ENCODE peak calls at places on chromosomes 13 and 19, in nine cellular contexts. A is upper lobe of right lung, P is adrenal gland, Y is BE2C, Q is gastrocnemius medialis, E is prostate gland, T is ascending aorta, O is tibial artery, N is K562. C is an unnamed sample.

GRCh38 chr13:71618154-71618553 is 248.8 kb downstream of the DACH1 start:
- DNase-seq in P (no peak), O (no peak), A (no peak), N (no peak), E (no peak), Y (no peak), Q (no peak), T (no peak), C (no peak)

GRCh38 chr19:8030906-8031305 is 21.7 kb upstream of the CCL25 start:
- DNase-seq in E (no peak), Q (no peak), N (no peak), Y (no peak), P (no peak), A (no peak), T (no peak), O (no peak), C (no peak)

GRCh38 chr13:43195551-43195950 is 172.2 kb downstream of the DNAJC15 start:
- DNase-seq in Q (no peak), N (no peak), T (no peak), Y (no peak), P (no peak), A (no peak), O (no peak), E (no peak), C (no peak)

GRCh38 chr19:9507285-9507684 is 8.9 kb upstream of the ZNF560 start:
- DNase-seq in E (no peak), P (no peak), N (no peak), Y (no peak), A (no peak), O (no peak), T (no peak), Q (no peak), C (no peak)

GRCh38 chr13:51112771-51113170 is 1.7 kb upstream of the C13orf42 start:
- DNase-seq in P (no peak), Y (no peak), N (no peak), T (no peak), A (no peak), O (no peak), E (no peak), Q (no peak), C (no peak)

GRCh38 chr13:75091185-75091584 is 390.8 kb downstream of the TBC1D4 start:
- DNase-seq in P (no peak), E (no peak), N (no peak), Y (no peak), A (no peak), T (no peak), O (no peak), Q (no peak), C (no peak)

GRCh38 chr13:100210966-100211710 is 122.2 kb downstream of the PCCA start:
- DNase-seq in O (no peak), A (no peak), E (no peak), T (no peak), N (no peak), Y (no peak), Q (no peak), P (no peak), C (no peak)

GRCh38 chr13:74129500-74130144 is 4.6 kb downstream of the KLF12 start:
- DNase-seq in E (no peak), Y (no peak), P (no peak), T (no peak), A (no peak), O (no peak), N (peak; percentile 5), Q (no peak), C (no peak)

GRCh38 chr19:10334340-10335148 is 1.2 kb upstream of the RAVER1 start:
- DNase-seq in N (peak; percentile 91), O (peak; percentile 96), A (peak; percentile 97), T (peak; percentile 98), Y (peak; percentile 96), P (peak; percentile 97), E (peak; percentile 94), Q (peak; percentile 93), C (peak; percentile 95)

GRCh38 chr19:1598777-1599459 is 6.3 kb upstream of the MBD3 start:
- DNase-seq in A (no peak), N (no peak), P (no peak), O (no peak), Y (no peak), T (no peak), E (no peak), Q (no peak), C (peak; percentile 41)

GRCh38 chr19:839146-839872 is 1.5 kb upstream of the PRTN3 start:
- DNase-seq in P (no peak), E (no peak), N (no peak), Q (no peak), T (no peak), Y (no peak), O (no peak), A (no peak), C (no peak)

GRCh38 chr13:102582256-102582655 is 14.5 kb upstream of the TPP2 start:
- DNase-seq in E (no peak), T (no peak), O (no peak), Y (no peak), P (no peak), N (no peak), A (no peak), Q (no peak), C (no peak)

GRCh38 chr13:32284927-32285632 is 30.1 kb downstream of the ZAR1L start:
- DNase-seq in A (no peak), Q (no peak), N (no peak), P (peak; percentile 28), E (peak; percentile 61), T (peak; percentile 75), Y (no peak), O (no peak), C (no peak)

GRCh38 chr13:95275322-95276118 is 25.7 kb downstream of the ABCC4 start:
- DNase-seq in O (no peak), P (no peak), E (no peak), A (no peak), T (no peak), Y (no peak), N (no peak), Q (no peak), C (no peak)

GRCh38 chr13:32116210-32116609 is 84.6 kb downstream of the FRY start:
- DNase-seq in A (no peak), O (no peak), N (no peak), E (no peak), Q (no peak), P (no peak), T (no peak), Y (no peak), C (no peak)

GRCh38 chr13:107271226-107271625 is 703.3 kb upstream of the ARGLU1 start:
- DNase-seq in P (no peak), N (no peak), O (no peak), Q (no peak), T (no peak), E (no peak), A (no peak), Y (peak; percentile 59), C (no peak)

GRCh38 chr13:77460195-77460594 is 75.3 kb upstream of the SCEL start:
- DNase-seq in N (no peak), O (peak; percentile 78), T (peak; percentile 77), Q (no peak), Y (no peak), A (peak; percentile 65), E (peak; percentile 67), P (peak; percentile 22), C (no peak)

GRCh38 chr13:77466757-77467156 is 68.7 kb upstream of the SCEL start:
- DNase-seq in N (no peak), A (no peak), O (no peak), T (no peak), E (no peak), P (no peak), Y (no peak), Q (no peak), C (no peak)

GRCh38 chr13:77470986-77471385 is 64.5 kb upstream of the SCEL start:
- DNase-seq in T (no peak), E (no peak), O (no peak), N (no peak), A (no peak), P (no peak), Y (no peak), Q (no peak), C (no peak)

GRCh38 chr13:77465595-77466195 is 69.8 kb upstream of the SCEL start:
- DNase-seq in Y (no peak), Q (no peak), P (no peak), T (no peak), A (no peak), E (no peak), N (no peak), O (no peak), C (no peak)
- H3K4me1 ChIP-seq in Y (no peaks in the 10 kb centered on the region), Q (no peaks in the 10 kb centered on the region), P (no peaks in the 10 kb centered on the region), T (peaks cover 3% of the 10 kb centered on the region), A (no peaks in the 10 kb centered on the region), E (no peaks in the 10 kb centered on the region), N (no peaks in the 10 kb centered on the region), O (no peaks in the 10 kb centered on the region), C (no peaks in the 10 kb centered on the region)

GRCh38 chr19:13334801-13335481 is 171.3 kb downstream of the CACNA1A start:
- DNase-seq in A (no peak), N (no peak), O (no peak), T (no peak), Y (no peak), Q (no peak), P (no peak), E (no peak), C (no peak)
- TF ChIP-seq CTCF in A (no peak), N (peak; percentile 17), O (no peak), T (no peak), Y (no peak), Q (no peak), P (no peak), E (no peak), C (no peak)

GRCh38 chr13:98992355-98992754 is 14.5 kb upstream of the DOCK9 start:
- DNase-seq in O (no peak), N (no peak), P (no peak), T (no peak), E (no peak), Q (no peak), A (no peak), Y (no peak), C (no peak)
- H3K4me1 ChIP-seq in O (no peaks in the 10 kb centered on the region), N (no peaks in the 10 kb centered on the region), P (no peaks in the 10 kb centered on the region), T (no peaks in the 10 kb centered on the region), E (no peaks in the 10 kb centered on the region), Q (peaks cover under 1% of the 10 kb centered on the region), A (no peaks in the 10 kb centered on the region), Y (no peaks in the 10 kb centered on the region), C (peaks cover 40% of the 10 kb centered on the region)

DNA sequence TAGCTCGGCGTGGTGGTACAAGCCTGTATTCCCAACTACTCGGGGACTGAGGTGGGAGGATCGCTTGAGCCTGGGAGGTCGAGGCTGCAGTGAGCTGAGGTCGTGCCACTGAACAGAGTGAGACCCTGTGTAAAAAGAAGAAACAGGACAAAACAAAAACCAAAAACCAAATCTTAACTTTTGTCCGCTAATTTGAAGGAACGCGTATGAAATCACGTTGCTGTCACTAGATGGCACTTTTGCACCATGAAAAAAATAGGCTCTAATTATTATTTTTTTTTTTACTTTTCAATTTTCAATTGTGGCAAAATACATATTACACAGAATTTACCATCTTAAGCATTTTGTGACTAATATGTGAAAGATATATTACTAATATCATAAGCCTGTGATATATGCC is 17.6 kb upstream of the ZNF835 start:
- DNase-seq in N (no peak), A (no peak), T (no peak), E (no peak), P (no peak), Y (no peak), Q (no peak), O (no peak), C (no peak)
- TF ChIP-seq CTCF in N (no peak), A (no peak), T (no peak), E (no peak), P (no peak), Y (no peak), Q (no peak), O (no peak), C (no peak)

GRCh38 chr19:12796146-12797071 is 5.1 kb downstream of the JUNB start:
- DNase-seq in O (no peak), Y (peak; percentile 83), P (peak; percentile 84), Q (no peak), T (peak; percentile 86), N (peak; percentile 51), A (peak; percentile 84), E (peak; percentile 66), C (no peak)
- H3K4me1 ChIP-seq in O (peaks cover 29% of the 10 kb centered on the region), Y (peaks cover 7% of the 10 kb centered on the region), P (peaks cover 5% of the 10 kb centered on the region), Q (peaks cover 16% of the 10 kb centered on the region), T (peaks cover 10% of the 10 kb centered on the region), N (peaks cover 64% of the 10 kb centered on the region), A (peaks cover 18% of the 10 kb centered on the region), E (peaks cover 8% of the 10 kb centered on the region), C (peaks cover 11% of the 10 kb centered on the region)